ENCODE peak calls at places on chromosomes 1 and 21, in nine cellular contexts. One of them, this sample, is unnamed.

GRCh38 chr1:117009132-117009531 is 7.6 kb downstream of the CD101 start:
- DNase-seq in GM03348: peak; percentile 28
- DNase-seq in AG04450: no peak
- DNase-seq in activated CD4-positive, alpha-beta T cell treated with anti-CD3 and anti-CD28 coated beads for 36 hours: peak; percentile 25
- DNase-seq in CD8-positive, alpha-beta memory T cell: peak; percentile 33
- DNase-seq in activated CD4-positive, CD25-positive, alpha-beta regulatory T cell: no peak
- DNase-seq in NCI-H2081: no peak
- DNase-seq in foreskin fibroblast: no peak
- DNase-seq in NCI-H1930: no peak
- DNase-seq in this sample: no peak

GRCh38 chr21:28975401-28975800 is 17.3 kb downstream of the LTN1 start:
- DNase-seq in GM03348: peak; percentile 35
- DNase-seq in AG04450: no peak
- DNase-seq in activated CD4-positive, alpha-beta T cell treated with anti-CD3 and anti-CD28 coated beads for 36 hours: no peak
- DNase-seq in CD8-positive, alpha-beta memory T cell: no peak
- DNase-seq in activated CD4-positive, CD25-positive, alpha-beta regulatory T cell: no peak
- DNase-seq in NCI-H2081: no peak
- DNase-seq in foreskin fibroblast: peak; percentile 41
- DNase-seq in NCI-H1930: no peak
- DNase-seq in this sample: no peak

GRCh38 chr1:27521336-27522147 is 31.6 kb upstream of the WASF2 start:
- DNase-seq in GM03348: peak; percentile 63
- DNase-seq in AG04450: no peak
- DNase-seq in activated CD4-positive, alpha-beta T cell treated with anti-CD3 and anti-CD28 coated beads for 36 hours: peak; percentile 75
- DNase-seq in CD8-positive, alpha-beta memory T cell: peak; percentile 65
- DNase-seq in activated CD4-positive, CD25-positive, alpha-beta regulatory T cell: peak; percentile 15
- DNase-seq in NCI-H2081: peak; percentile 58
- DNase-seq in foreskin fibroblast: no peak
- DNase-seq in NCI-H1930: no peak
- DNase-seq in this sample: no peak

GRCh38 chr1:240212552-240212951 is 120.9 kb downstream of the FMN2 start:
- DNase-seq in GM03348: no peak
- DNase-seq in AG04450: no peak
- DNase-seq in activated CD4-positive, alpha-beta T cell treated with anti-CD3 and anti-CD28 coated beads for 36 hours: no peak
- DNase-seq in CD8-positive, alpha-beta memory T cell: no peak
- DNase-seq in activated CD4-positive, CD25-positive, alpha-beta regulatory T cell: no peak
- DNase-seq in NCI-H2081: no peak
- DNase-seq in foreskin fibroblast: no peak
- DNase-seq in NCI-H1930: no peak
- DNase-seq in this sample: no peak

GRCh38 chr1:85297855-85298629 is 21.6 kb upstream of the BCL10 start:
- DNase-seq in GM03348: peak; percentile 83
- DNase-seq in AG04450: peak; percentile 98
- DNase-seq in activated CD4-positive, alpha-beta T cell treated with anti-CD3 and anti-CD28 coated beads for 36 hours: peak; percentile 88
- DNase-seq in CD8-positive, alpha-beta memory T cell: peak; percentile 82
- DNase-seq in activated CD4-positive, CD25-positive, alpha-beta regulatory T cell: no peak
- DNase-seq in NCI-H2081: peak; percentile 74
- DNase-seq in foreskin fibroblast: peak; percentile 98
- DNase-seq in NCI-H1930: no peak
- DNase-seq in this sample: no peak

GRCh38 chr1:223007935-223008334 is 135.1 kb downstream of the TLR5 start:
- DNase-seq in GM03348: no peak
- DNase-seq in AG04450: no peak
- DNase-seq in activated CD4-positive, alpha-beta T cell treated with anti-CD3 and anti-CD28 coated beads for 36 hours: no peak
- DNase-seq in CD8-positive, alpha-beta memory T cell: no peak
- DNase-seq in activated CD4-positive, CD25-positive, alpha-beta regulatory T cell: no peak
- DNase-seq in NCI-H2081: no peak
- DNase-seq in foreskin fibroblast: no peak
- DNase-seq in NCI-H1930: no peak
- DNase-seq in this sample: no peak

GRCh38 chr1:84913025-84913892 is 20.3 kb upstream of the LPAR3 start:
- DNase-seq in GM03348: no peak
- DNase-seq in AG04450: no peak
- DNase-seq in activated CD4-positive, alpha-beta T cell treated with anti-CD3 and anti-CD28 coated beads for 36 hours: no peak
- DNase-seq in CD8-positive, alpha-beta memory T cell: no peak
- DNase-seq in activated CD4-positive, CD25-positive, alpha-beta regulatory T cell: no peak
- DNase-seq in NCI-H2081: no peak
- DNase-seq in foreskin fibroblast: no peak
- DNase-seq in NCI-H1930: no peak
- DNase-seq in this sample: peak; percentile 62

GRCh38 chr1:151540982-151541377 is 871 bp downstream of the TUFT1 start:
- DNase-seq in GM03348: peak; percentile 27
- DNase-seq in AG04450: no peak
- DNase-seq in activated CD4-positive, alpha-beta T cell treated with anti-CD3 and anti-CD28 coated beads for 36 hours: no peak
- DNase-seq in CD8-positive, alpha-beta memory T cell: no peak
- DNase-seq in activated CD4-positive, CD25-positive, alpha-beta regulatory T cell: no peak
- DNase-seq in NCI-H2081: peak; percentile 26
- DNase-seq in foreskin fibroblast: no peak
- DNase-seq in NCI-H1930: no peak
- DNase-seq in this sample: peak; percentile 42

GRCh38 chr1:243850013-243850367 is at the start of gene AKT3:
- DNase-seq in GM03348: no peak
- DNase-seq in AG04450: no peak
- DNase-seq in activated CD4-positive, alpha-beta T cell treated with anti-CD3 and anti-CD28 coated beads for 36 hours: no peak
- DNase-seq in CD8-positive, alpha-beta memory T cell: no peak
- DNase-seq in activated CD4-positive, CD25-positive, alpha-beta regulatory T cell: no peak
- DNase-seq in NCI-H2081: no peak
- DNase-seq in foreskin fibroblast: no peak
- DNase-seq in NCI-H1930: no peak
- DNase-seq in this sample: peak; percentile 34

GRCh38 chr1:7703321-7704213 is 67.5 kb upstream of the VAMP3 start:
- DNase-seq in GM03348: no peak
- DNase-seq in AG04450: no peak
- DNase-seq in activated CD4-positive, alpha-beta T cell treated with anti-CD3 and anti-CD28 coated beads for 36 hours: peak; percentile 41
- DNase-seq in CD8-positive, alpha-beta memory T cell: no peak
- DNase-seq in activated CD4-positive, CD25-positive, alpha-beta regulatory T cell: no peak
- DNase-seq in NCI-H2081: peak; percentile 48
- DNase-seq in foreskin fibroblast: no peak
- DNase-seq in NCI-H1930: peak; percentile 40
- DNase-seq in this sample: no peak

GRCh38 chr1:162020145-162020544 is 3.5 kb downstream of the OLFML2B start:
- DNase-seq in GM03348: no peak
- DNase-seq in AG04450: no peak
- DNase-seq in activated CD4-positive, alpha-beta T cell treated with anti-CD3 and anti-CD28 coated beads for 36 hours: no peak
- DNase-seq in CD8-positive, alpha-beta memory T cell: no peak
- DNase-seq in activated CD4-positive, CD25-positive, alpha-beta regulatory T cell: no peak
- DNase-seq in NCI-H2081: no peak
- DNase-seq in foreskin fibroblast: no peak
- DNase-seq in NCI-H1930: no peak
- DNase-seq in this sample: no peak

GRCh38 chr1:215636258-215636965 is 69.3 kb downstream of the KCTD3 start:
- DNase-seq in GM03348: peak; percentile 80
- DNase-seq in AG04450: no peak
- DNase-seq in activated CD4-positive, alpha-beta T cell treated with anti-CD3 and anti-CD28 coated beads for 36 hours: no peak
- DNase-seq in CD8-positive, alpha-beta memory T cell: no peak
- DNase-seq in activated CD4-positive, CD25-positive, alpha-beta regulatory T cell: no peak
- DNase-seq in NCI-H2081: no peak
- DNase-seq in foreskin fibroblast: peak; percentile 24
- DNase-seq in NCI-H1930: no peak
- DNase-seq in this sample: peak; percentile 63

GRCh38 chr1:198794498-198794897 is 155.7 kb downstream of the PTPRC start:
- DNase-seq in GM03348: peak; percentile 4
- DNase-seq in AG04450: peak; percentile 39
- DNase-seq in activated CD4-positive, alpha-beta T cell treated with anti-CD3 and anti-CD28 coated beads for 36 hours: no peak
- DNase-seq in CD8-positive, alpha-beta memory T cell: no peak
- DNase-seq in activated CD4-positive, CD25-positive, alpha-beta regulatory T cell: no peak
- DNase-seq in NCI-H2081: no peak
- DNase-seq in foreskin fibroblast: peak; percentile 65
- DNase-seq in NCI-H1930: no peak
- DNase-seq in this sample: no peak

GRCh38 chr21:18349468-18349867 is 54.1 kb downstream of the TMPRSS15 start:
- DNase-seq in GM03348: no peak
- DNase-seq in AG04450: no peak
- DNase-seq in activated CD4-positive, alpha-beta T cell treated with anti-CD3 and anti-CD28 coated beads for 36 hours: no peak
- DNase-seq in CD8-positive, alpha-beta memory T cell: no peak
- DNase-seq in activated CD4-positive, CD25-positive, alpha-beta regulatory T cell: no peak
- DNase-seq in NCI-H2081: no peak
- DNase-seq in foreskin fibroblast: no peak
- DNase-seq in NCI-H1930: no peak
- DNase-seq in this sample: no peak

GRCh38 chr1:20255666-20256065 is 35.0 kb upstream of the VWA5B1 start:
- DNase-seq in GM03348: peak; percentile 46
- DNase-seq in AG04450: peak; percentile 45
- DNase-seq in activated CD4-positive, alpha-beta T cell treated with anti-CD3 and anti-CD28 coated beads for 36 hours: peak; percentile 18
- DNase-seq in CD8-positive, alpha-beta memory T cell: no peak
- DNase-seq in activated CD4-positive, CD25-positive, alpha-beta regulatory T cell: no peak
- DNase-seq in NCI-H2081: no peak
- DNase-seq in foreskin fibroblast: peak; percentile 64
- DNase-seq in NCI-H1930: no peak
- DNase-seq in this sample: no peak

GRCh38 chr1:58773406-58773840 is 10.4 kb downstream of the JUN start:
- DNase-seq in GM03348: no peak
- DNase-seq in AG04450: no peak
- DNase-seq in activated CD4-positive, alpha-beta T cell treated with anti-CD3 and anti-CD28 coated beads for 36 hours: peak; percentile 21
- DNase-seq in CD8-positive, alpha-beta memory T cell: no peak
- DNase-seq in activated CD4-positive, CD25-positive, alpha-beta regulatory T cell: no peak
- DNase-seq in NCI-H2081: peak; percentile 97
- DNase-seq in foreskin fibroblast: peak; percentile 68
- DNase-seq in NCI-H1930: peak; percentile 57
- DNase-seq in this sample: no peak

GRCh38 chr1:241130881-241131280 is 226.1 kb downstream of the RGS7 start:
- DNase-seq in GM03348: no peak
- DNase-seq in AG04450: no peak
- DNase-seq in activated CD4-positive, alpha-beta T cell treated with anti-CD3 and anti-CD28 coated beads for 36 hours: no peak
- DNase-seq in CD8-positive, alpha-beta memory T cell: no peak
- DNase-seq in activated CD4-positive, CD25-positive, alpha-beta regulatory T cell: no peak
- DNase-seq in NCI-H2081: no peak
- DNase-seq in foreskin fibroblast: no peak
- DNase-seq in NCI-H1930: no peak
- DNase-seq in this sample: no peak

GRCh38 chr1:62962794-62963776 is 179.2 kb downstream of the ATG4C start:
- DNase-seq in GM03348: peak; percentile 69
- DNase-seq in AG04450: no peak
- DNase-seq in activated CD4-positive, alpha-beta T cell treated with anti-CD3 and anti-CD28 coated beads for 36 hours: peak; percentile 57
- DNase-seq in CD8-positive, alpha-beta memory T cell: no peak
- DNase-seq in activated CD4-positive, CD25-positive, alpha-beta regulatory T cell: no peak
- DNase-seq in NCI-H2081: peak; percentile 35
- DNase-seq in foreskin fibroblast: peak; percentile 18
- DNase-seq in NCI-H1930: no peak
- DNase-seq in this sample: peak; percentile 52

GRCh38 chr1:228340686-228341449 is 65.8 kb downstream of the TRIM11 start:
- DNase-seq in GM03348: no peak
- DNase-seq in AG04450: no peak
- DNase-seq in activated CD4-positive, alpha-beta T cell treated with anti-CD3 and anti-CD28 coated beads for 36 hours: peak; percentile 26
- DNase-seq in CD8-positive, alpha-beta memory T cell: no peak
- DNase-seq in activated CD4-positive, CD25-positive, alpha-beta regulatory T cell: no peak
- DNase-seq in NCI-H2081: no peak
- DNase-seq in foreskin fibroblast: no peak
- DNase-seq in NCI-H1930: no peak
- DNase-seq in this sample: no peak

GRCh38 chr1:155648207-155649147 is 38.5 kb downstream of the MSTO1 start:
- DNase-seq in GM03348: peak; percentile 80
- DNase-seq in AG04450: peak; percentile 77
- DNase-seq in activated CD4-positive, alpha-beta T cell treated with anti-CD3 and anti-CD28 coated beads for 36 hours: no peak
- DNase-seq in CD8-positive, alpha-beta memory T cell: no peak
- DNase-seq in activated CD4-positive, CD25-positive, alpha-beta regulatory T cell: no peak
- DNase-seq in NCI-H2081: no peak
- DNase-seq in foreskin fibroblast: peak; percentile 80
- DNase-seq in NCI-H1930: no peak
- DNase-seq in this sample: peak; percentile 79

GRCh38 chr1:174753131-174753530 is 246.6 kb upstream of the CACYBP start:
- DNase-seq in GM03348: no peak
- DNase-seq in AG04450: no peak
- DNase-seq in activated CD4-positive, alpha-beta T cell treated with anti-CD3 and anti-CD28 coated beads for 36 hours: no peak
- DNase-seq in CD8-positive, alpha-beta memory T cell: no peak
- DNase-seq in activated CD4-positive, CD25-positive, alpha-beta regulatory T cell: no peak
- DNase-seq in NCI-H2081: no peak
- DNase-seq in foreskin fibroblast: no peak
- DNase-seq in NCI-H1930: no peak
- DNase-seq in this sample: no peak

GRCh38 chr1:206469933-206470691 is at the start of gene IKBKE:
- DNase-seq in GM03348: peak; percentile 83
- DNase-seq in AG04450: peak; percentile 42
- DNase-seq in activated CD4-positive, alpha-beta T cell treated with anti-CD3 and anti-CD28 coated beads for 36 hours: peak; percentile 74
- DNase-seq in CD8-positive, alpha-beta memory T cell: peak; percentile 39
- DNase-seq in activated CD4-positive, CD25-positive, alpha-beta regulatory T cell: no peak
- DNase-seq in NCI-H2081: no peak
- DNase-seq in foreskin fibroblast: peak; percentile 76
- DNase-seq in NCI-H1930: no peak
- DNase-seq in this sample: peak; percentile 82

GRCh38 chr1:247113733-247114271 is 9.6 kb upstream of the ZNF669 start:
- DNase-seq in GM03348: no peak
- DNase-seq in AG04450: no peak
- DNase-seq in activated CD4-positive, alpha-beta T cell treated with anti-CD3 and anti-CD28 coated beads for 36 hours: no peak
- DNase-seq in CD8-positive, alpha-beta memory T cell: no peak
- DNase-seq in activated CD4-positive, CD25-positive, alpha-beta regulatory T cell: no peak
- DNase-seq in NCI-H2081: no peak
- DNase-seq in foreskin fibroblast: no peak
- DNase-seq in NCI-H1930: no peak
- DNase-seq in this sample: no peak

This sample was measured in HuH-7.